ENCODE peak calls at places on chromosome 15, in seven cellular contexts. One of them, this sample, is unnamed.

GRCh38 chr15:63891079-63891762 is 57.5 kb upstream of the HERC1 start:
- DNase-seq in tibial nerve: peak
- DNase-seq in fibroblast of pulmonary artery: peak
- DNase-seq in HL-60: peak
- DNase-seq in GM06990: peak
- DNase-seq in astrocyte of the spinal cord: peak
- DNase-seq in fibroblast of the aortic adventitia: peak
- DNase-seq in this sample: peak

GRCh38 chr15:49235446-49236207 is 65.6 kb downstream of the GALK2 start:
- DNase-seq in tibial nerve: peak
- DNase-seq in fibroblast of pulmonary artery: peak
- DNase-seq in HL-60: peak
- DNase-seq in astrocyte of the spinal cord: peak
- DNase-seq in fibroblast of the aortic adventitia: peak
- DNase-seq in GM06990: peak
- DNase-seq in this sample: peak

GRCh38 chr15:43196760-43197548 is 11.8 kb downstream of the CCNDBP1 start:
- DNase-seq in astrocyte of the spinal cord: no peak
- DNase-seq in GM06990: no peak
- DNase-seq in tibial nerve: no peak
- DNase-seq in HL-60: no peak
- DNase-seq in fibroblast of pulmonary artery: no peak
- DNase-seq in fibroblast of the aortic adventitia: no peak
- DNase-seq in this sample: no peak

GRCh38 chr15:97126556-97127233 is 796.2 kb downstream of the NR2F2 start:
- DNase-seq in fibroblast of pulmonary artery: no peak
- DNase-seq in GM06990: no peak
- DNase-seq in tibial nerve: no peak
- DNase-seq in astrocyte of the spinal cord: no peak
- DNase-seq in HL-60: no peak
- DNase-seq in fibroblast of the aortic adventitia: no peak
- DNase-seq in this sample: peak

GRCh38 chr15:82942691-82943090 is 9.8 kb downstream of the HOMER2 start:
- DNase-seq in tibial nerve: no peak
- DNase-seq in HL-60: no peak
- DNase-seq in fibroblast of the aortic adventitia: no peak
- DNase-seq in astrocyte of the spinal cord: peak
- DNase-seq in GM06990: no peak
- DNase-seq in fibroblast of pulmonary artery: no peak
- DNase-seq in this sample: peak

GRCh38 chr15:49986326-49986725 is 132.7 kb downstream of the ATP8B4 start:
- DNase-seq in GM06990: no peak
- DNase-seq in fibroblast of the aortic adventitia: no peak
- DNase-seq in astrocyte of the spinal cord: no peak
- DNase-seq in HL-60: no peak
- DNase-seq in tibial nerve: no peak
- DNase-seq in fibroblast of pulmonary artery: no peak
- DNase-seq in this sample: no peak

GRCh38 chr15:32871887-32872286 is 154.1 kb downstream of the GREM1 start:
- DNase-seq in fibroblast of pulmonary artery: no peak
- DNase-seq in astrocyte of the spinal cord: no peak
- DNase-seq in GM06990: no peak
- DNase-seq in fibroblast of the aortic adventitia: no peak
- DNase-seq in HL-60: no peak
- DNase-seq in tibial nerve: no peak
- DNase-seq in this sample: no peak

GRCh38 chr15:28114114-28114455 is 15.0 kb upstream of the OCA2 start:
- DNase-seq in fibroblast of the aortic adventitia: no peak
- DNase-seq in fibroblast of pulmonary artery: no peak
- DNase-seq in GM06990: no peak
- DNase-seq in tibial nerve: no peak
- DNase-seq in astrocyte of the spinal cord: no peak
- DNase-seq in HL-60: no peak
- DNase-seq in this sample: no peak

GRCh38 chr15:75823860-75824613 is 19.2 kb upstream of the UBE2Q2 start:
- DNase-seq in astrocyte of the spinal cord: no peak
- DNase-seq in fibroblast of the aortic adventitia: no peak
- DNase-seq in fibroblast of pulmonary artery: peak
- DNase-seq in GM06990: no peak
- DNase-seq in HL-60: no peak
- DNase-seq in tibial nerve: no peak
- DNase-seq in this sample: peak

GRCh38 chr15:83380026-83380425 is 67.1 kb upstream of the SH3GL3 start:
- DNase-seq in astrocyte of the spinal cord: no peak
- DNase-seq in tibial nerve: no peak
- DNase-seq in HL-60: no peak
- DNase-seq in fibroblast of pulmonary artery: no peak
- DNase-seq in fibroblast of the aortic adventitia: no peak
- DNase-seq in GM06990: no peak
- DNase-seq in this sample: peak

GRCh38 chr15:57647791-57648130 is 56.1 kb downstream of the MYZAP start:
- DNase-seq in fibroblast of pulmonary artery: peak
- DNase-seq in astrocyte of the spinal cord: no peak
- DNase-seq in tibial nerve: no peak
- DNase-seq in GM06990: no peak
- DNase-seq in HL-60: no peak
- DNase-seq in fibroblast of the aortic adventitia: no peak
- DNase-seq in this sample: peak

GRCh38 chr15:42166225-42166940 is 9.9 kb upstream of the PLA2G4F start:
- DNase-seq in astrocyte of the spinal cord: no peak
- DNase-seq in HL-60: no peak
- DNase-seq in GM06990: no peak
- DNase-seq in tibial nerve: no peak
- DNase-seq in fibroblast of the aortic adventitia: no peak
- DNase-seq in fibroblast of pulmonary artery: no peak
- DNase-seq in this sample: no peak

GRCh38 chr15:58241872-58242271 is 103.7 kb downstream of the AQP9 start:
- DNase-seq in HL-60: no peak
- DNase-seq in tibial nerve: no peak
- DNase-seq in astrocyte of the spinal cord: no peak
- DNase-seq in fibroblast of the aortic adventitia: no peak
- DNase-seq in GM06990: no peak
- DNase-seq in fibroblast of pulmonary artery: no peak
- DNase-seq in this sample: no peak

GRCh38 chr15:77985031-77985930 is 92.2 kb downstream of the TBC1D2B start:
- DNase-seq in GM06990: no peak
- DNase-seq in HL-60: no peak
- DNase-seq in fibroblast of pulmonary artery: no peak
- DNase-seq in tibial nerve: no peak
- DNase-seq in fibroblast of the aortic adventitia: no peak
- DNase-seq in astrocyte of the spinal cord: no peak
- DNase-seq in this sample: no peak

GRCh38 chr15:75721923-75722870 is 9.5 kb upstream of the CSPG4 start:
- DNase-seq in tibial nerve: no peak
- DNase-seq in astrocyte of the spinal cord: no peak
- DNase-seq in fibroblast of pulmonary artery: no peak
- DNase-seq in GM06990: no peak
- DNase-seq in HL-60: no peak
- DNase-seq in fibroblast of the aortic adventitia: no peak
- DNase-seq in this sample: no peak

GRCh38 chr15:75727031-75727531 is 14.4 kb upstream of the CSPG4 start:
- DNase-seq in fibroblast of the aortic adventitia: no peak
- DNase-seq in fibroblast of pulmonary artery: no peak
- DNase-seq in astrocyte of the spinal cord: no peak
- DNase-seq in tibial nerve: peak
- DNase-seq in HL-60: no peak
- DNase-seq in GM06990: no peak
- DNase-seq in this sample: peak

GRCh38 chr15:92124669-92125068 is 269.0 kb upstream of the ST8SIA2 start:
- DNase-seq in tibial nerve: no peak
- DNase-seq in GM06990: no peak
- DNase-seq in HL-60: no peak
- DNase-seq in astrocyte of the spinal cord: no peak
- DNase-seq in fibroblast of the aortic adventitia: no peak
- DNase-seq in fibroblast of pulmonary artery: no peak
- DNase-seq in this sample: no peak

GRCh38 chr15:68734886-68735285 is 85.8 kb downstream of the ANP32A start:
- DNase-seq in fibroblast of the aortic adventitia: no peak
- DNase-seq in HL-60: no peak
- DNase-seq in astrocyte of the spinal cord: no peak
- DNase-seq in fibroblast of pulmonary artery: no peak
- DNase-seq in tibial nerve: no peak
- DNase-seq in GM06990: no peak
- DNase-seq in this sample: no peak

GRCh38 chr15:91050128-91050455 is 27.7 kb upstream of the VPS33B start:
- DNase-seq in HL-60: no peak
- DNase-seq in fibroblast of the aortic adventitia: no peak
- DNase-seq in tibial nerve: no peak
- DNase-seq in astrocyte of the spinal cord: no peak
- DNase-seq in fibroblast of pulmonary artery: no peak
- DNase-seq in GM06990: no peak
- DNase-seq in this sample: no peak
- TF ChIP-seq CTCF in HL-60: no peak
- TF ChIP-seq CTCF in fibroblast of the aortic adventitia: no peak
- TF ChIP-seq CTCF in tibial nerve: no peak
- TF ChIP-seq CTCF in astrocyte of the spinal cord: no peak
- TF ChIP-seq CTCF in fibroblast of pulmonary artery: no peak
- TF ChIP-seq CTCF in GM06990: no peak
- TF ChIP-seq CTCF in this sample: no peak

GRCh38 chr15:29820802-29821160 is 1.5 kb downstream of the TJP1 start:
- DNase-seq in tibial nerve: no peak
- DNase-seq in astrocyte of the spinal cord: no peak
- DNase-seq in GM06990: no peak
- DNase-seq in fibroblast of the aortic adventitia: peak
- DNase-seq in fibroblast of pulmonary artery: no peak
- DNase-seq in HL-60: no peak
- DNase-seq in this sample: no peak
- H3K4me3 ChIP-seq in tibial nerve: peak
- H3K4me3 ChIP-seq in astrocyte of the spinal cord: peak
- H3K4me3 ChIP-seq in GM06990: no peak
- H3K4me3 ChIP-seq in fibroblast of the aortic adventitia: peak
- H3K4me3 ChIP-seq in fibroblast of pulmonary artery: peak
- H3K4me3 ChIP-seq in HL-60: no peak
- H3K4me3 ChIP-seq in this sample: peak

GRCh38 chr15:73048624-73049295 is 3.5 kb upstream of the NEO1 start:
- DNase-seq in astrocyte of the spinal cord: no peak
- DNase-seq in fibroblast of the aortic adventitia: no peak
- DNase-seq in tibial nerve: no peak
- DNase-seq in fibroblast of pulmonary artery: no peak
- DNase-seq in GM06990: no peak
- DNase-seq in HL-60: no peak
- DNase-seq in this sample: no peak
- TF ChIP-seq CTCF in astrocyte of the spinal cord: no peak
- TF ChIP-seq CTCF in fibroblast of the aortic adventitia: no peak
- TF ChIP-seq CTCF in tibial nerve: no peak
- TF ChIP-seq CTCF in fibroblast of pulmonary artery: no peak
- TF ChIP-seq CTCF in GM06990: no peak
- TF ChIP-seq CTCF in HL-60: no peak
- TF ChIP-seq CTCF in this sample: no peak

GRCh38 chr15:38217181-38217580 is 35.5 kb upstream of the SPRED1 start:
- DNase-seq in fibroblast of pulmonary artery: peak
- DNase-seq in GM06990: no peak
- DNase-seq in astrocyte of the spinal cord: peak
- DNase-seq in HL-60: no peak
- DNase-seq in fibroblast of the aortic adventitia: peak
- DNase-seq in tibial nerve: no peak
- DNase-seq in this sample: peak

GRCh38 chr15:38217788-38218609 is 34.6 kb upstream of the SPRED1 start:
- DNase-seq in HL-60: no peak
- DNase-seq in astrocyte of the spinal cord: peak
- DNase-seq in tibial nerve: no peak
- DNase-seq in GM06990: no peak
- DNase-seq in fibroblast of the aortic adventitia: no peak
- DNase-seq in fibroblast of pulmonary artery: peak
- DNase-seq in this sample: peak

GRCh38 chr15:38213392-38213791 is 39.2 kb upstream of the SPRED1 start:
- DNase-seq in tibial nerve: no peak
- DNase-seq in fibroblast of pulmonary artery: no peak
- DNase-seq in fibroblast of the aortic adventitia: no peak
- DNase-seq in GM06990: no peak
- DNase-seq in astrocyte of the spinal cord: no peak
- DNase-seq in HL-60: no peak
- DNase-seq in this sample: no peak

GRCh38 chr15:38216763-38217162 is 35.9 kb upstream of the SPRED1 start:
- DNase-seq in GM06990: no peak
- DNase-seq in astrocyte of the spinal cord: no peak
- DNase-seq in tibial nerve: no peak
- DNase-seq in fibroblast of pulmonary artery: peak
- DNase-seq in fibroblast of the aortic adventitia: no peak
- DNase-seq in HL-60: no peak
- DNase-seq in this sample: peak

GRCh38 chr15:38215707-38216106 is 36.9 kb upstream of the SPRED1 start:
- DNase-seq in tibial nerve: no peak
- DNase-seq in HL-60: no peak
- DNase-seq in astrocyte of the spinal cord: no peak
- DNase-seq in fibroblast of pulmonary artery: peak
- DNase-seq in fibroblast of the aortic adventitia: no peak
- DNase-seq in GM06990: no peak
- DNase-seq in this sample: no peak
- H3K4me3 ChIP-seq in tibial nerve: no peak
- H3K4me3 ChIP-seq in HL-60: no peak
- H3K4me3 ChIP-seq in astrocyte of the spinal cord: no peak
- H3K4me3 ChIP-seq in fibroblast of pulmonary artery: no peak
- H3K4me3 ChIP-seq in fibroblast of the aortic adventitia: no peak
- H3K4me3 ChIP-seq in GM06990: no peak
- H3K4me3 ChIP-seq in this sample: no peak